ENCODE peak calls at places on chromosomes 11 and 22, in six cellular contexts. Y is esophagus squamous epithelium, B is upper lobe of right lung, W is H9, G is fibroblast of pulmonary artery, A is Calu3. D is an unnamed sample.

GRCh38 chr11:2739531-2740274 is 39.9 kb upstream of the KCNQ1OT1 start:
- DNase-seq in B (no peak), Y (no peak), G (no peak), A (no peak), W (no peak), D (no peak)

GRCh38 chr11:111782109-111782784 is 16.1 kb upstream of the PPP2R1B start:
- DNase-seq in G (no peak), B (no peak), W (no peak), A (no peak), Y (no peak), D (no peak)

GRCh38 chr11:27395556-27396258 is 32.7 kb upstream of the CCDC34 start:
- DNase-seq in B (no peak), W (no peak), Y (no peak), G (peak), A (peak), D (peak)

GRCh38 chr11:2300290-2300935 is 1.3 kb downstream of the C11orf21 start:
- DNase-seq in B (peak), W (no peak), Y (no peak), G (no peak), A (no peak), D (no peak)

GRCh38 chr11:106461839-106462545 is 384.5 kb downstream of the AASDHPPT start:
- DNase-seq in W (no peak), Y (no peak), B (no peak), A (no peak), G (peak), D (no peak)

GRCh38 chr22:22810018-22810427 is 77.6 kb upstream of the IGLL5 start:
- DNase-seq in G (peak), A (peak), Y (no peak), B (peak), W (peak), D (no peak)

GRCh38 chr11:125995313-125995712 is 49.5 kb downstream of the VSIG10L2 start:
- DNase-seq in B (no peak), G (no peak), Y (no peak), A (no peak), W (no peak), D (no peak)

GRCh38 chr22:35131423-35132050 is 65.6 kb downstream of the ISX start:
- DNase-seq in B (no peak), Y (no peak), A (no peak), W (no peak), G (no peak), D (no peak)

GRCh38 chr11:59025097-59025496 is 61.0 kb upstream of the GLYATL1B start:
- DNase-seq in W (no peak), A (no peak), Y (no peak), B (no peak), G (no peak), D (no peak)

GRCh38 chr11:84390441-84391078 is 1104.4 kb upstream of the CCDC90B start:
- DNase-seq in Y (no peak), W (peak), B (no peak), G (peak), A (peak), D (peak)
- TF ChIP-seq CTCF in Y (no peak), W (peak), B (no peak), G (no peak), A (no peak), D (no peak)

GRCh38 chr11:68504432-68505066 is 44.0 kb downstream of the PPP6R3 start:
- DNase-seq in A (no peak), W (no peak), G (no peak), B (no peak), Y (no peak), D (no peak)

GRCh38 chr11:68509105-68509504 is 48.6 kb downstream of the PPP6R3 start:
- DNase-seq in B (no peak), G (no peak), W (no peak), Y (no peak), A (no peak), D (no peak)

GRCh38 chr11:68508425-68508824 is 47.9 kb downstream of the PPP6R3 start:
- DNase-seq in W (no peak), Y (no peak), B (no peak), G (no peak), A (no peak), D (no peak)

GRCh38 chr11:68505596-68505995 is 45.0 kb downstream of the PPP6R3 start:
- DNase-seq in Y (no peak), A (no peak), B (no peak), G (peak), W (no peak), D (no peak)

GRCh38 chr11:68506908-68507307 is 46.4 kb downstream of the PPP6R3 start:
- DNase-seq in B (no peak), A (no peak), G (no peak), Y (no peak), W (no peak), D (no peak)
- TF ChIP-seq CTCF in B (no peak), A (no peak), G (peak), Y (no peak), W (no peak), D (no peak)

DNA sequence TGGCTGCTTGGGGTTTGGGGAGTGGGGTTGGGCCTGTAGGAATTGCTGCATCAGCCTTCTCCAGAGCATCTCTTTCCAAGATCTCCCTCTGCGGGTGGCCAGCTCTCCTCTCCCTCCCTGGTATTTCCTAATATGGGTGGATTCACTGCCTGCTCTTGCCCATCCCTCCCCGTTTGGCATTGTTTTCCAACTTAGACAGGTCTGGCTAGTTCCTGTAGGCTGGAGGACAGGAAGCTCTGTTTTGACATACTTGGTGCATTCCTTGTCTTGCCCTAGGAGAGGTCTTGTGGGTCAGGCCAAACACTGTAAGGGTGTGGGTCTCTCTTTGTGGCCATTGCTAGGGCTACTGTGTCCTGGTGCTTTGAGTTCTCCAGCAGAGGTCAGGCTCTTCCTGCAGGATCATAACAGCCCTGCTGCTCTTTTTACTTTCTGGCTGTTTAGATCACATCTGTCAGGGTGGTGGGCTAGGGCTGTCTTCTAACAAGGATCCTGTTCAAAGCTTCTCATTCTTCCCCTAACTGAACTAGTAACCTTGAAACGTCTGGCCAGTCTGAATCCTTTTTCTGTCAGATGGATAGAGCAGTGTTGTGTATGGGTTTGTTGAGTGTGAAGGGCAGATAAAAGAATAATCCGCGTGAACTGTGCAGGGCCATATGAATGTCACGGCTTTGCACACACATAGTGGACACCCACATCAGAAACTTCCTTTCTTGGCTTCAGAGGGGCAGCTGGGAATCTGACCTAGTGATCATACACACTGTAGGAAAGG is 18.3 kb upstream of the MICALL1 start:
- DNase-seq in G (peak), A (no peak), Y (no peak), W (peak), B (no peak), D (peak)
- TF ChIP-seq CTCF in G (peak), A (peak), Y (peak), W (peak), B (peak), D (peak)

GRCh38 chr11:706957-707816 is 1.2 kb downstream of the EPS8L2 start:
- DNase-seq in Y (no peak), G (no peak), B (peak), W (peak), A (peak), D (no peak)
- TF ChIP-seq CTCF in Y (no peak), G (no peak), B (no peak), W (peak), A (no peak), D (no peak)

DNA sequence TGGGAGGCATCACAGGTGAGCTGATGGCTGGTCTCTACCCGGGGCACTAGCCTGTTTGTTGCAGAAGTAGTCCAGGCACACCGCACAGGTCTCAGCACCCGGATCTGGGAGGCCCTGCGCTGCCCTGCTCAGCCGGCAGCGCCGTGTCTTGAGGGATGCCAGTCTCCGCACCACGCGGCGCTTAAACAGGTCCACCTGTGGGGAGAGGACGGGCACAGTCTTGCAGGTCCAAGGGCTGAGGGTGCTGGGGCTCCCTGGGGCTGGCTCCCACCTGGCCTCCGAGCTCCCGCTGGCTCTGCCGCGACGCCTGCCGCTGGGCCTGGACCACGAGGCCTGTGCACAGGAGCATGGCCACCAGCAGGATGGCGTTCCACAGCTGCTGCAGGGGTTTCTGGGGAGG is 7.2 kb downstream of the RNF215 start:
- DNase-seq in B (peak), W (no peak), A (no peak), G (no peak), Y (no peak), D (no peak)
- TF ChIP-seq CTCF in B (no peak), W (no peak), A (no peak), G (no peak), Y (no peak), D (no peak)

DNA sequence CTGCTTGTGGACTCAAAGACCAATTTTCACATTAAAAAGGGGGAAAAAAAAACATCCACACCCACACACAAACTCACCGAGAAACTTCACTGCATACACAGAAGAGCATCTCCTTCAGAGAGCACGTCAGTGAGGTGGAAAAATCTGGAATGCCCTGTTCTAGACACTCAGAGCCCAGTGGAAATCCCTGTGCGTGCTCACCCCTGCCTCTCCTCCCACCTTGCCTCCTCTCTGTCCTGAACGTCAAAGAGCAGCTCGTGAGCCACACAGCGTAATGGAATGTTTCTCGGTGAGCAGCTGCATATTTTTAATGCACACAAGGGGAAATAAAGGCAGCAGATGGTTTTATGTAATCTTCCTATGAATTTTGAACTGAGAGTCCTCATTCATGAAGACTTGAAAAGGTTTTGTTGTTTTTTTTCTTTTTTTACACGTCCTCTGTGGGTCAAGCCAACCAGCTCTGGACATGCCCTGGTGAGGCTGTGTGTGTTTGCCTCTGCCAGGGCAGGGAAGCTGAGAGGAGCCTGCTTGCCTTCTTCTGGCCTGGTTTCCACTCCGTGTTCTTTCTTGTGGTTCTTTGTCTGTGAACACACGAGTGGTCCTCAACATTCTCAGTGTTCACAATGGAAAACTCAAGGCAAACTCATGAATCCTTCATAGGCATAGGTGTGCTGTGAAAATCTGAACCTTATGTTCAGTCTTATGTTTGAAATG is 219.3 kb downstream of the TENM4 start:
- DNase-seq in B (no peak), W (no peak), A (no peak), G (no peak), Y (no peak), D (no peak)
- TF ChIP-seq CTCF in B (no peak), W (no peak), A (no peak), G (no peak), Y (no peak), D (no peak)